ENCODE peak calls at places on chromosomes 16 and 17, in seven cellular contexts. One of them, this sample, is unnamed. For H3K36me3 and H3K4me1, the result is how much of the 10 kb centered on the place peaks cover.

GRCh38 chr17:43226393-43226792 is 2.0 kb downstream of the CCDC200 start:
- DNase-seq in prostate gland: no peak
- DNase-seq in lung: peak
- DNase-seq in effector memory CD4-positive, alpha-beta T cell: no peak
- DNase-seq in adipocyte: no peak
- DNase-seq in colonic mucosa: peak
- DNase-seq in Peyer's patch: no peak
- DNase-seq in this sample: no peak

GRCh38 chr17:50148226-50149098 is 2.0 kb downstream of the PPP1R9B start:
- DNase-seq in prostate gland: peak
- DNase-seq in lung: peak
- DNase-seq in effector memory CD4-positive, alpha-beta T cell: peak
- DNase-seq in adipocyte: peak
- DNase-seq in colonic mucosa: peak
- DNase-seq in Peyer's patch: peak
- DNase-seq in this sample: peak

GRCh38 chr16:82655315-82655714 is 28.5 kb downstream of the CDH13 start:
- DNase-seq in prostate gland: no peak
- DNase-seq in lung: no peak
- DNase-seq in effector memory CD4-positive, alpha-beta T cell: peak
- DNase-seq in adipocyte: peak
- DNase-seq in colonic mucosa: peak
- DNase-seq in Peyer's patch: peak
- DNase-seq in this sample: no peak

GRCh38 chr17:51078009-51078592 is 42.6 kb downstream of the SPAG9 start:
- DNase-seq in prostate gland: no peak
- DNase-seq in lung: peak
- DNase-seq in effector memory CD4-positive, alpha-beta T cell: no peak
- DNase-seq in adipocyte: no peak
- DNase-seq in colonic mucosa: no peak
- DNase-seq in Peyer's patch: no peak
- DNase-seq in this sample: no peak

GRCh38 chr16:3812469-3813172 is 67.9 kb downstream of the CREBBP start:
- DNase-seq in prostate gland: no peak
- DNase-seq in lung: no peak
- DNase-seq in effector memory CD4-positive, alpha-beta T cell: no peak
- DNase-seq in adipocyte: no peak
- DNase-seq in colonic mucosa: no peak
- DNase-seq in Peyer's patch: no peak
- DNase-seq in this sample: no peak

GRCh38 chr17:17126131-17127110 is 79.7 kb downstream of the PLD6 start:
- DNase-seq in prostate gland: no peak
- DNase-seq in lung: no peak
- DNase-seq in effector memory CD4-positive, alpha-beta T cell: no peak
- DNase-seq in adipocyte: no peak
- DNase-seq in colonic mucosa: no peak
- DNase-seq in Peyer's patch: no peak
- DNase-seq in this sample: no peak

GRCh38 chr17:15262291-15263205 is 2.6 kb downstream of the PMP22 start:
- DNase-seq in prostate gland: peak
- DNase-seq in lung: peak
- DNase-seq in effector memory CD4-positive, alpha-beta T cell: no peak
- DNase-seq in adipocyte: peak
- DNase-seq in colonic mucosa: peak
- DNase-seq in Peyer's patch: peak
- DNase-seq in this sample: peak

GRCh38 chr16:70679653-70680494 is 6.0 kb downstream of the MTSS2 start:
- DNase-seq in prostate gland: no peak
- DNase-seq in lung: no peak
- DNase-seq in effector memory CD4-positive, alpha-beta T cell: no peak
- DNase-seq in adipocyte: no peak
- DNase-seq in colonic mucosa: no peak
- DNase-seq in Peyer's patch: no peak
- DNase-seq in this sample: no peak

GRCh38 chr16:87267566-87267965 is 49.6 kb downstream of the C16orf95 start:
- DNase-seq in prostate gland: no peak
- DNase-seq in lung: no peak
- DNase-seq in effector memory CD4-positive, alpha-beta T cell: no peak
- DNase-seq in adipocyte: no peak
- DNase-seq in colonic mucosa: no peak
- DNase-seq in Peyer's patch: no peak
- DNase-seq in this sample: no peak

GRCh38 chr17:77821114-77821513 is 137.4 kb upstream of the TNRC6C start:
- DNase-seq in prostate gland: no peak
- DNase-seq in lung: no peak
- DNase-seq in effector memory CD4-positive, alpha-beta T cell: no peak
- DNase-seq in adipocyte: no peak
- DNase-seq in colonic mucosa: no peak
- DNase-seq in Peyer's patch: no peak
- DNase-seq in this sample: no peak

GRCh38 chr16:84893849-84894599 is 74.2 kb downstream of the CRISPLD2 start:
- DNase-seq in prostate gland: no peak
- DNase-seq in lung: no peak
- DNase-seq in effector memory CD4-positive, alpha-beta T cell: no peak
- DNase-seq in adipocyte: no peak
- DNase-seq in colonic mucosa: no peak
- DNase-seq in Peyer's patch: no peak
- DNase-seq in this sample: no peak

GRCh38 chr17:40614431-40615294 is 33.0 kb downstream of the SMARCE1 start:
- DNase-seq in prostate gland: no peak
- DNase-seq in lung: peak
- DNase-seq in effector memory CD4-positive, alpha-beta T cell: no peak
- DNase-seq in adipocyte: no peak
- DNase-seq in colonic mucosa: no peak
- DNase-seq in Peyer's patch: no peak
- DNase-seq in this sample: no peak

GRCh38 chr17:29291163-29291752 is 2.7 kb downstream of the NUFIP2 start:
- DNase-seq in prostate gland: peak
- DNase-seq in lung: no peak
- DNase-seq in effector memory CD4-positive, alpha-beta T cell: no peak
- DNase-seq in adipocyte: peak
- DNase-seq in colonic mucosa: peak
- DNase-seq in Peyer's patch: no peak
- DNase-seq in this sample: peak

GRCh38 chr16:72921620-72922019 is 126.3 kb downstream of the ZFHX3 start:
- DNase-seq in prostate gland: no peak
- DNase-seq in lung: no peak
- DNase-seq in effector memory CD4-positive, alpha-beta T cell: no peak
- DNase-seq in adipocyte: peak
- DNase-seq in colonic mucosa: no peak
- DNase-seq in Peyer's patch: no peak
- DNase-seq in this sample: no peak

GRCh38 chr16:88357306-88358032 is 25.3 kb upstream of the ZNF469 start:
- DNase-seq in prostate gland: no peak
- DNase-seq in lung: no peak
- DNase-seq in effector memory CD4-positive, alpha-beta T cell: no peak
- DNase-seq in adipocyte: peak
- DNase-seq in colonic mucosa: no peak
- DNase-seq in Peyer's patch: no peak
- DNase-seq in this sample: no peak

GRCh38 chr17:9021985-9022552 is 759 bp downstream of the NTN1 start:
- DNase-seq in prostate gland: peak
- DNase-seq in lung: no peak
- DNase-seq in effector memory CD4-positive, alpha-beta T cell: no peak
- DNase-seq in adipocyte: peak
- DNase-seq in colonic mucosa: no peak
- DNase-seq in Peyer's patch: no peak
- DNase-seq in this sample: peak

GRCh38 chr17:16924701-16925440 is 47.0 kb downstream of the TNFRSF13B start:
- DNase-seq in prostate gland: no peak
- DNase-seq in lung: no peak
- DNase-seq in effector memory CD4-positive, alpha-beta T cell: no peak
- DNase-seq in adipocyte: no peak
- DNase-seq in colonic mucosa: no peak
- DNase-seq in Peyer's patch: peak
- DNase-seq in this sample: no peak

GRCh38 chr17:83173997-83174858 is 94.8 kb downstream of the METRNL start:
- DNase-seq in prostate gland: peak
- DNase-seq in lung: peak
- DNase-seq in effector memory CD4-positive, alpha-beta T cell: no peak
- DNase-seq in adipocyte: peak
- DNase-seq in colonic mucosa: peak
- DNase-seq in Peyer's patch: peak
- DNase-seq in this sample: no peak

DNA sequence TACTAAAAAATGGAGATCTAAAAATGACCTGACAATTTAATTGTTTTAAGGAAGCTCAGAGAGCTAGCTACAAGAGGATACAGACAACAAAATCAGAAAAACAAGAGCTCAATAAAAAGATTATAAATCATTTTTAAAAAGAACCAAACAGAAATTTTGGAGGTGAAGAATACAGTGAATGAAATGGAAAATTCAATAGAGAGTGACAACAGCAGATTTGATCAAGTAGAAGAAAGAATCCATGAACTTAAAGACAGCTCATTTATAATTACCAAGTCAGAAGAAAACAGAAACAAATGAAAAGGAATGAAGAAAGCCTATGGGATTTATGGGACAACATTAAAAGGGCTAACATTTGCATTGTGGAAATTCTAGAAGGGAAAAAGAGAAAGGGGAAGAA is 136.6 kb upstream of the CACNG5 start:
- DNase-seq in prostate gland: no peak
- DNase-seq in lung: no peak
- DNase-seq in effector memory CD4-positive, alpha-beta T cell: no peak
- DNase-seq in adipocyte: no peak
- DNase-seq in colonic mucosa: no peak
- DNase-seq in Peyer's patch: no peak
- DNase-seq in this sample: no peak
- H3K36me3 ChIP-seq in prostate gland: under half
- H3K36me3 ChIP-seq in lung: under half
- H3K36me3 ChIP-seq in effector memory CD4-positive, alpha-beta T cell: under half
- H3K36me3 ChIP-seq in adipocyte: under half
- H3K36me3 ChIP-seq in colonic mucosa: under half
- H3K36me3 ChIP-seq in Peyer's patch: under half
- H3K36me3 ChIP-seq in this sample: under half

GRCh38 chr17:4502466-4503154 is 3.9 kb downstream of the SPNS2 start:
- DNase-seq in prostate gland: no peak
- DNase-seq in lung: no peak
- DNase-seq in effector memory CD4-positive, alpha-beta T cell: no peak
- DNase-seq in adipocyte: no peak
- DNase-seq in colonic mucosa: no peak
- DNase-seq in Peyer's patch: no peak
- DNase-seq in this sample: no peak
- H3K4me1 ChIP-seq in prostate gland: under half
- H3K4me1 ChIP-seq in lung: under half
- H3K4me1 ChIP-seq in effector memory CD4-positive, alpha-beta T cell: under half
- H3K4me1 ChIP-seq in adipocyte: under half
- H3K4me1 ChIP-seq in colonic mucosa: under half
- H3K4me1 ChIP-seq in Peyer's patch: under half
- H3K4me1 ChIP-seq in this sample: half or more

DNA sequence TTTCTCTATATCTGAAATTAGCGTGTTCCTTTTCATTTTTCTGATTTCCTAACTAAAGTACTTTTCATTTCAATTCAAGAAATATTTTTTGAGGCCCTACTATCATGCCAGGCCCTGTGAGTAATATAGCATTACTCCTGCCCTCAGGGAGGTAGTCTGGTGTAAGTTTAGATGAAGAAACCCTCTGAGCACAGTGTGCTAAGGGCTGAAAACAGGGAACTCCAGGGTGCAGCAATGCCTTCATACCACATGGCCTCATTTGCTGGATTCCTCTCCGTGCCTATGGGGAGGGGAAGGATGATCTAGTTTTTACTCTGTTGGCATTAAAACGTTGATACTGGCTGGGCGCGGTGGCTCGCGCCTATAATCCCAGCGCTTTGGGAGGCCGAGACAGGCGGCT is 4.7 kb downstream of the COQ9 start:
- DNase-seq in prostate gland: no peak
- DNase-seq in lung: no peak
- DNase-seq in effector memory CD4-positive, alpha-beta T cell: no peak
- DNase-seq in adipocyte: no peak
- DNase-seq in colonic mucosa: no peak
- DNase-seq in Peyer's patch: no peak
- DNase-seq in this sample: no peak
- H3K36me3 ChIP-seq in prostate gland: under half
- H3K36me3 ChIP-seq in lung: under half
- H3K36me3 ChIP-seq in effector memory CD4-positive, alpha-beta T cell: under half
- H3K36me3 ChIP-seq in adipocyte: half or more
- H3K36me3 ChIP-seq in colonic mucosa: under half
- H3K36me3 ChIP-seq in Peyer's patch: under half
- H3K36me3 ChIP-seq in this sample: under half

GRCh38 chr16:15031179-15031578 is 24.7 kb downstream of the NTAN1 start:
- DNase-seq in prostate gland: no peak
- DNase-seq in lung: no peak
- DNase-seq in effector memory CD4-positive, alpha-beta T cell: no peak
- DNase-seq in adipocyte: no peak
- DNase-seq in colonic mucosa: no peak
- DNase-seq in Peyer's patch: peak
- DNase-seq in this sample: no peak
- H3K4me1 ChIP-seq in prostate gland: under half
- H3K4me1 ChIP-seq in lung: under half
- H3K4me1 ChIP-seq in effector memory CD4-positive, alpha-beta T cell: under half
- H3K4me1 ChIP-seq in adipocyte: under half
- H3K4me1 ChIP-seq in colonic mucosa: under half
- H3K4me1 ChIP-seq in Peyer's patch: under half
- H3K4me1 ChIP-seq in this sample: under half

GRCh38 chr16:50326264-50326663 is 42.5 kb downstream of the BRD7 start:
- DNase-seq in prostate gland: no peak
- DNase-seq in lung: no peak
- DNase-seq in effector memory CD4-positive, alpha-beta T cell: no peak
- DNase-seq in adipocyte: no peak
- DNase-seq in colonic mucosa: no peak
- DNase-seq in Peyer's patch: no peak
- DNase-seq in this sample: no peak
- H3K36me3 ChIP-seq in prostate gland: under half
- H3K36me3 ChIP-seq in lung: under half
- H3K36me3 ChIP-seq in effector memory CD4-positive, alpha-beta T cell: under half
- H3K36me3 ChIP-seq in adipocyte: half or more
- H3K36me3 ChIP-seq in colonic mucosa: under half
- H3K36me3 ChIP-seq in Peyer's patch: under half
- H3K36me3 ChIP-seq in this sample: under half

GRCh38 chr17:1492249-1493206 is at the start of gene MYO1C:
- DNase-seq in prostate gland: no peak
- DNase-seq in lung: no peak
- DNase-seq in effector memory CD4-positive, alpha-beta T cell: no peak
- DNase-seq in adipocyte: no peak
- DNase-seq in colonic mucosa: peak
- DNase-seq in Peyer's patch: no peak
- DNase-seq in this sample: no peak

GRCh38 chr17:1494736-1495253 is 2.3 kb upstream of the MYO1C start:
- DNase-seq in prostate gland: no peak
- DNase-seq in lung: no peak
- DNase-seq in effector memory CD4-positive, alpha-beta T cell: no peak
- DNase-seq in adipocyte: no peak
- DNase-seq in colonic mucosa: no peak
- DNase-seq in Peyer's patch: no peak
- DNase-seq in this sample: peak

GRCh38 chr17:1494203-1494602 is 1.7 kb upstream of the MYO1C start:
- DNase-seq in prostate gland: no peak
- DNase-seq in lung: no peak
- DNase-seq in effector memory CD4-positive, alpha-beta T cell: no peak
- DNase-seq in adipocyte: no peak
- DNase-seq in colonic mucosa: no peak
- DNase-seq in Peyer's patch: no peak
- DNase-seq in this sample: no peak

GRCh38 chr17:1491406-1492248 is 859 bp downstream of the MYO1C start:
- DNase-seq in prostate gland: no peak
- DNase-seq in lung: peak
- DNase-seq in effector memory CD4-positive, alpha-beta T cell: peak
- DNase-seq in adipocyte: peak
- DNase-seq in colonic mucosa: peak
- DNase-seq in Peyer's patch: peak
- DNase-seq in this sample: no peak

GRCh38 chr17:1493291-1493980 is 950 bp upstream of the MYO1C start:
- DNase-seq in prostate gland: no peak
- DNase-seq in lung: peak
- DNase-seq in effector memory CD4-positive, alpha-beta T cell: no peak
- DNase-seq in adipocyte: no peak
- DNase-seq in colonic mucosa: peak
- DNase-seq in Peyer's patch: no peak
- DNase-seq in this sample: no peak
- H3K4me1 ChIP-seq in prostate gland: under half
- H3K4me1 ChIP-seq in lung: under half
- H3K4me1 ChIP-seq in effector memory CD4-positive, alpha-beta T cell: under half
- H3K4me1 ChIP-seq in adipocyte: half or more
- H3K4me1 ChIP-seq in colonic mucosa: under half
- H3K4me1 ChIP-seq in Peyer's patch: under half
- H3K4me1 ChIP-seq in this sample: under half

This sample was measured in PC-9.